ENCODE peak calls at places on chromosomes 6 and 20, in four cellular contexts. One of them, this sample, is unnamed.

GRCh38 chr6:120147218-120147871 is 797.8 kb upstream of the MAN1A1 start:
- DNase-seq in GM23338: peak; percentile 15
- DNase-seq in esophagus muscularis mucosa: no peak
- DNase-seq in stomach: no peak
- DNase-seq in this sample: no peak

GRCh38 chr20:36467076-36467999 is 74.0 kb upstream of the MYL9 start:
- DNase-seq in esophagus muscularis mucosa: no peak
- DNase-seq in stomach: peak; percentile 63
- DNase-seq in GM23338: no peak
- DNase-seq in this sample: peak; percentile 72

GRCh38 chr20:408843-409696 is 971 bp downstream of the RBCK1 start:
- DNase-seq in esophagus muscularis mucosa: no peak
- DNase-seq in stomach: no peak
- DNase-seq in GM23338: no peak
- DNase-seq in this sample: no peak

GRCh38 chr6:3970097-3970496 is 108.8 kb downstream of the FAM217A start:
- DNase-seq in esophagus muscularis mucosa: peak; percentile 37
- DNase-seq in GM23338: no peak
- DNase-seq in stomach: no peak
- DNase-seq in this sample: no peak

GRCh38 chr20:22619272-22619671 is 34.9 kb upstream of the FOXA2 start:
- DNase-seq in GM23338: no peak
- DNase-seq in esophagus muscularis mucosa: peak; percentile 8
- DNase-seq in stomach: no peak
- DNase-seq in this sample: no peak

GRCh38 chr6:96626749-96627353 is 63.9 kb downstream of the FHL5 start:
- DNase-seq in stomach: no peak
- DNase-seq in esophagus muscularis mucosa: no peak
- DNase-seq in GM23338: peak; percentile 55
- DNase-seq in this sample: no peak

GRCh38 chr20:18103497-18103896 is 34.2 kb upstream of the KAT14 start:
- DNase-seq in stomach: peak; percentile 49
- DNase-seq in esophagus muscularis mucosa: no peak
- DNase-seq in GM23338: no peak
- DNase-seq in this sample: no peak

GRCh38 chr20:13875265-13875811 is 90.5 kb downstream of the NDUFAF5 start:
- DNase-seq in esophagus muscularis mucosa: no peak
- DNase-seq in GM23338: peak; percentile 29
- DNase-seq in stomach: no peak
- DNase-seq in this sample: no peak

GRCh38 chr6:93721386-93722048 is 302.2 kb upstream of the EPHA7 start:
- DNase-seq in GM23338: peak; percentile 91
- DNase-seq in esophagus muscularis mucosa: no peak
- DNase-seq in stomach: no peak
- DNase-seq in this sample: no peak

GRCh38 chr6:73929421-73929820 is 233.4 kb downstream of the CD109 start:
- DNase-seq in stomach: no peak
- DNase-seq in esophagus muscularis mucosa: no peak
- DNase-seq in GM23338: no peak
- DNase-seq in this sample: no peak

GRCh38 chr6:21367148-21367547 is 226.4 kb upstream of the SOX4 start:
- DNase-seq in esophagus muscularis mucosa: no peak
- DNase-seq in stomach: no peak
- DNase-seq in GM23338: no peak
- DNase-seq in this sample: no peak

GRCh38 chr6:106514281-106514885 is 114.9 kb downstream of the RTN4IP1 start:
- DNase-seq in esophagus muscularis mucosa: no peak
- DNase-seq in GM23338: no peak
- DNase-seq in stomach: no peak
- DNase-seq in this sample: no peak
- H3K4me3 ChIP-seq in esophagus muscularis mucosa: peak overlapping the region; percentile 66
- H3K4me3 ChIP-seq in GM23338: no peak overlapping the region
- H3K4me3 ChIP-seq in stomach: peak overlapping the region; percentile 82
- H3K4me3 ChIP-seq in this sample: peak overlapping the region; percentile 69

DNA sequence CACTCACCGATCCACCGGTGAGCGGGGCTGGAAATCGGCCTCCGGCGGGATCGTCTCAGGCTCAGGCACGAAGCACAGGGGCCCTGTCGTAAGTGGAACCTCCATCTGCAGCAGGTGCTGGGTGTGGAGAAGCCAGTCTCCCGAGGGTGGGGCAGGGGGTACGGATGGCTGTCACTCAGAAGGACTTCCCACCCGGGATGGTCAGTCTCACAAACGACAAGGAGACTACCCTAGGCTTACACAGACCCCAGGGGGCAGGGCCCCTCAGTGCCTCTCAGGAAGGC is 27.8 kb downstream of the YTHDF1 start:
- DNase-seq in esophagus muscularis mucosa: no peak
- DNase-seq in stomach: no peak
- DNase-seq in GM23338: no peak
- DNase-seq in this sample: no peak
- H3K4me1 ChIP-seq in esophagus muscularis mucosa: no peaks in the 10 kb centered on the region
- H3K4me1 ChIP-seq in stomach: no peaks in the 10 kb centered on the region
- H3K4me1 ChIP-seq in GM23338: no peaks in the 10 kb centered on the region
- H3K4me1 ChIP-seq in this sample: no peaks in the 10 kb centered on the region

GRCh38 chr20:53580376-53581111 is 13.1 kb downstream of the ZNF217 start:
- DNase-seq in esophagus muscularis mucosa: no peak
- DNase-seq in stomach: peak; percentile 19
- DNase-seq in GM23338: no peak
- DNase-seq in this sample: no peak

GRCh38 chr20:53579266-53579580 is 14.4 kb downstream of the ZNF217 start:
- DNase-seq in stomach: peak; percentile 16
- DNase-seq in esophagus muscularis mucosa: no peak
- DNase-seq in GM23338: no peak
- DNase-seq in this sample: no peak

GRCh38 chr20:53582574-53583351 is 10.9 kb downstream of the ZNF217 start:
- DNase-seq in stomach: peak; percentile 26
- DNase-seq in GM23338: no peak
- DNase-seq in esophagus muscularis mucosa: no peak
- DNase-seq in this sample: no peak

GRCh38 chr20:53579581-53580375 is 13.9 kb downstream of the ZNF217 start:
- DNase-seq in esophagus muscularis mucosa: no peak
- DNase-seq in stomach: peak; percentile 25
- DNase-seq in GM23338: no peak
- DNase-seq in this sample: peak; percentile 38

GRCh38 chr20:53581444-53582311 is 12.0 kb downstream of the ZNF217 start:
- DNase-seq in stomach: peak; percentile 26
- DNase-seq in esophagus muscularis mucosa: no peak
- DNase-seq in GM23338: no peak
- DNase-seq in this sample: peak; percentile 65
- TF ChIP-seq POLR2AphosphoS5 in stomach: no peak
- TF ChIP-seq POLR2AphosphoS5 in esophagus muscularis mucosa: no peak
- TF ChIP-seq POLR2AphosphoS5 in GM23338: no peak
- TF ChIP-seq POLR2AphosphoS5 in this sample: no peak

DNA sequence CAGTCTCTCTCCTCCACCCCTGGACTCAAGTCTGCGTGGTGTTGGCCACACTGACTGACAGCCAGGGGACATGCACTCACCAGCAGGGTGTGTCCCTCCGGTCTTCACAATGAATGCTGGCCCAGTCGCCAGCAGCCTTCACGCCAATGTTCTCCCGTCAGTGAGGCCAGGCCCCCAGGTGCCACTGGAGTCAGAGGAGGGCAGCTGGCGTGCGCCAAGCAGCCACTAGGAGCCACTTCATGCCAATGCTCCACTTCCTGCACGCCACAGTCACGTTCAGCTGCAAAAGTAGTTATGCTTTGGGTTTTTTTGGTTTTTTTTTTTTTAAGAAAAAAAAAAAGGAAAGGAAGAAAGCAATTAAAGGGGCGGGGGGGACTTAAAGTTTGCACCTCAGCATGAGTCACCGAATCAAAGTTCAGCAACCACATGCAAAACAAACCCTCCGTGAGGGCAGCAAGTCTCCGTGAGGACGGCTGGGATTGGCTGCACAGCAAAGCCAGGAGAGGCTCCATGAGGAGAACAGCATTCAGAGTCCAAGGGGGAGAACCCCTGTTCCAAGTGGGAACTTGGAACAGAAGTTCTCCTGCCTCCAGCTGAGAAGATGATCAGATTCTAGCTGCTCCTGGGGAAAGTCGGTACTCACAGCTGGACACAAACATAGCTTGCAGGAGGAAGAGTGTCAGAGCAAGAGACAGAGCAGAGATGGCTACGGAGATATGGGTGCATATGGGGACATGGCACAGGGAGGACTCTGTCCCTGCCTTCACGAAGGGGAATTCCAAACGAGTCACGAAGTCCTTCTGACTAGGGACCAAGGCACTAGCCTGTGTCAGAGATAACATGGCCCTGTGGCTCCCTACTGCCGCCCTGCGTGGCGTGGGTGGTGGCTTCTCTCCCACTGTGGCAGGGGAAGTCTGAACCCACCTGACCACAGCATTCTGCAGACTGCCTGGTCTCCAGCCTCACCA is at the start of gene ZC3H12D:
- DNase-seq in GM23338: no peak
- DNase-seq in stomach: peak; percentile 59
- DNase-seq in esophagus muscularis mucosa: peak; percentile 77
- DNase-seq in this sample: peak; percentile 84
- H3K4me3 ChIP-seq in GM23338: no peak within 1 kb of the TSS
- H3K4me3 ChIP-seq in stomach: peak within 1 kb of the TSS; percentile 24
- H3K4me3 ChIP-seq in esophagus muscularis mucosa: peak within 1 kb of the TSS; percentile 5
- H3K4me3 ChIP-seq in this sample: peak within 1 kb of the TSS; percentile 5

GRCh38 chr6:82015526-82015925 is 232.0 kb downstream of the IBTK start:
- DNase-seq in esophagus muscularis mucosa: no peak
- DNase-seq in GM23338: no peak
- DNase-seq in stomach: no peak
- DNase-seq in this sample: no peak

GRCh38 chr6:82017773-82018172 is 229.8 kb downstream of the IBTK start:
- DNase-seq in stomach: no peak
- DNase-seq in GM23338: no peak
- DNase-seq in esophagus muscularis mucosa: no peak
- DNase-seq in this sample: no peak

GRCh38 chr6:82013561-82014275 is 233.8 kb downstream of the IBTK start:
- DNase-seq in GM23338: no peak
- DNase-seq in stomach: no peak
- DNase-seq in esophagus muscularis mucosa: no peak
- DNase-seq in this sample: no peak

GRCh38 chr6:82015043-82015442 is 232.5 kb downstream of the IBTK start:
- DNase-seq in stomach: no peak
- DNase-seq in GM23338: no peak
- DNase-seq in esophagus muscularis mucosa: no peak
- DNase-seq in this sample: no peak

DNA sequence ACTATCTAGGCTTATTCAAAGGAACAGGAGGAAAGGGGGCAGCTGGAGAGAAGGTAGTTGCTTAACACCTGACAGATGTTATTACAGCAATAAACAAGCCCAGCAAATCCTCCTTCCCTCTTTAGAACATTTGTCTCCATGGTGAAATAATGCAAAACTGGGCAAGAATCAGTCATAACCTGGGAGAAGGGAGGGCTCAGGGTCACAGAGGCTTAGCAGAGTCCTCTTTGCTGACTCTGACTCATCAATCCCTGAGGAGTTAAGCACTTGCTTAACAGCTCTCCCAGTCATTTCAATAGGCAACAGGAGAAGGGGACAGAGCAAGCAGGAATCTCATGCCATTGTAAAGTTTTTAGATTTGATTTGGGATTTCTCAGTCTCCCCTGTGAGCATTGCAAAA is 230.2 kb downstream of the IBTK start:
- DNase-seq in GM23338: peak; percentile 54
- DNase-seq in esophagus muscularis mucosa: no peak
- DNase-seq in stomach: no peak
- DNase-seq in this sample: no peak
- H3K4me1 ChIP-seq in GM23338: peaks cover 4% of the 10 kb centered on the region
- H3K4me1 ChIP-seq in esophagus muscularis mucosa: peaks cover 55% of the 10 kb centered on the region
- H3K4me1 ChIP-seq in stomach: no peaks in the 10 kb centered on the region
- H3K4me1 ChIP-seq in this sample: no peaks in the 10 kb centered on the region